ENCODE peak calls at places on chromosomes 6 and 20, in nine cellular contexts. D is RWPE1; Q is HCT116; M is AG04450; B is activated CD8-positive, alpha-beta T cell treated with anti-CD3 and anti-CD28 coated beads for 36 hours; H is ascending aorta; J is sigmoid colon; T is astrocyte of the cerebellum; W is progenitor cell of endocrine pancreas. X is an unnamed sample.

GRCh38 chr20:63759377-63759901 is 19.9 kb downstream of the SLC2A4RG start:
- DNase-seq in J (no peak), M (no peak), H (no peak), B (no peak), T (no peak), D (no peak), Q (no peak), W (no peak), X (no peak)

GRCh38 chr6:87243812-87244211 is 78.6 kb upstream of the SMIM8 start:
- DNase-seq in H (no peak), B (no peak), J (no peak), W (no peak), Q (no peak), D (no peak), T (no peak), M (no peak), X (no peak)

GRCh38 chr6:165662671-165663282 is at the start of gene PDE10A:
- DNase-seq in T (no peak), M (no peak), B (no peak), Q (no peak), H (no peak), W (peak), D (no peak), J (peak), X (no peak)

GRCh38 chr6:53484409-53485280 is 60.3 kb downstream of the GCLC start:
- DNase-seq in J (peak), H (no peak), B (peak), W (peak), Q (peak), D (peak), T (peak), M (no peak), X (no peak)

GRCh38 chr20:35870541-35871307 is 83.6 kb downstream of the SCAND1 start:
- DNase-seq in Q (no peak), T (no peak), D (peak), W (no peak), B (no peak), J (no peak), M (no peak), H (no peak), X (no peak)

GRCh38 chr6:10395171-10395945 is 19.5 kb downstream of the TFAP2A start:
- DNase-seq in T (no peak), M (no peak), W (no peak), H (no peak), B (no peak), Q (no peak), J (no peak), D (no peak), X (no peak)

GRCh38 chr20:51562334-51563140 is 20.0 kb upstream of the NFATC2 start:
- DNase-seq in M (peak), D (peak), J (peak), Q (peak), H (peak), T (peak), W (peak), B (peak), X (no peak)

GRCh38 chr6:152318278-152318677 is 318.9 kb downstream of the SYNE1 start:
- DNase-seq in J (no peak), Q (no peak), W (no peak), H (no peak), T (no peak), M (no peak), B (no peak), D (no peak), X (no peak)

GRCh38 chr20:58890454-58891075 is 38.0 kb downstream of the GNAS start:
- DNase-seq in J (peak), H (no peak), Q (no peak), B (peak), D (peak), M (no peak), W (peak), T (peak), X (peak)

GRCh38 chr6:46888578-46888977 is 33.2 kb downstream of the ADGRF5 start:
- DNase-seq in H (no peak), M (no peak), T (no peak), W (no peak), Q (no peak), D (peak), B (no peak), J (no peak), X (no peak)

GRCh38 chr20:63639093-63639860 is 12.4 kb upstream of the GMEB2 start:
- DNase-seq in J (no peak), W (no peak), M (no peak), Q (no peak), H (no peak), T (no peak), D (no peak), B (peak), X (no peak)

GRCh38 chr6:111781055-111781708 is 92.1 kb downstream of the FYN start:
- DNase-seq in D (peak), T (no peak), Q (no peak), W (no peak), J (no peak), B (no peak), H (no peak), M (no peak), X (no peak)

GRCh38 chr6:52020961-52021570 is 66.3 kb downstream of the PKHD1 start:
- DNase-seq in H (no peak), B (no peak), M (no peak), W (no peak), T (peak), J (no peak), D (peak), Q (peak), X (no peak)

GRCh38 chr20:37179671-37180524 is 550 bp upstream of the MROH8 start:
- DNase-seq in Q (no peak), W (no peak), H (no peak), B (peak), M (no peak), T (peak), J (no peak), D (peak), X (no peak)

GRCh38 chr6:166589334-166589731 is 2.9 kb upstream of the RAMACL start:
- DNase-seq in T (no peak), D (no peak), J (no peak), B (no peak), Q (no peak), H (no peak), W (no peak), M (no peak), X (no peak)

GRCh38 chr6:44672838-44673237 is 285.3 kb downstream of the CDC5L start:
- DNase-seq in Q (no peak), T (no peak), M (no peak), W (no peak), B (no peak), D (peak), H (no peak), J (no peak), X (no peak)

GRCh38 chr6:77879527-77879926 is 226.7 kb downstream of the MEI4 start:
- DNase-seq in B (no peak), D (no peak), W (no peak), H (no peak), J (no peak), Q (no peak), T (no peak), M (no peak), X (no peak)

GRCh38 chr6:44530209-44530909 is 142.9 kb downstream of the CDC5L start:
- DNase-seq in B (no peak), T (no peak), Q (no peak), W (no peak), D (no peak), H (no peak), M (no peak), J (no peak), X (no peak)

GRCh38 chr20:18360601-18361000 is 72.3 kb downstream of the ZNF133 start:
- DNase-seq in Q (no peak), B (no peak), W (no peak), J (no peak), T (no peak), M (no peak), H (no peak), D (peak), X (no peak)

GRCh38 chr6:45772886-45773285 is 242.8 kb downstream of the CLIC5 start:
- DNase-seq in T (no peak), D (no peak), M (no peak), Q (no peak), W (no peak), J (no peak), B (no peak), H (no peak), X (no peak)

GRCh38 chr6:1606533-1607235 is 3.0 kb upstream of the FOXC1 start:
- DNase-seq in H (peak), W (no peak), B (peak), D (no peak), M (no peak), Q (no peak), T (no peak), J (no peak), X (no peak)

GRCh38 chr6:81814365-81815109 is 62.1 kb upstream of the TENT5A start:
- DNase-seq in T (no peak), J (no peak), W (no peak), D (peak), Q (no peak), M (no peak), B (no peak), H (no peak), X (no peak)

GRCh38 chr6:170034294-170034693 is 256.6 kb downstream of the DLL1 start:
- DNase-seq in B (no peak), T (no peak), Q (no peak), D (no peak), H (no peak), M (no peak), W (no peak), J (peak), X (no peak)

GRCh38 chr6:14546036-14546435 is 428.5 kb downstream of the CD83 start:
- DNase-seq in D (no peak), J (no peak), H (no peak), Q (no peak), M (no peak), W (no peak), T (no peak), B (no peak), X (no peak)

GRCh38 chr6:134421496-134421895 is 103.6 kb upstream of the SGK1 start:
- DNase-seq in J (no peak), H (no peak), W (no peak), B (no peak), Q (no peak), M (no peak), T (no peak), D (no peak), X (no peak)

GRCh38 chr6:139108378-139108777 is 26.5 kb upstream of the HECA start:
- DNase-seq in T (no peak), W (no peak), B (no peak), J (no peak), M (no peak), Q (no peak), H (no peak), D (no peak), X (no peak)

GRCh38 chr6:139112561-139112960 is 22.3 kb upstream of the HECA start:
- DNase-seq in W (no peak), T (no peak), M (no peak), D (peak), B (no peak), H (no peak), Q (no peak), J (no peak), X (no peak)

GRCh38 chr6:139109558-139109957 is 25.3 kb upstream of the HECA start:
- DNase-seq in D (no peak), W (no peak), H (no peak), Q (peak), T (no peak), M (no peak), B (peak), J (no peak), X (no peak)

GRCh38 chr6:139112146-139112545 is 22.7 kb upstream of the HECA start:
- DNase-seq in T (no peak), Q (no peak), W (no peak), B (no peak), J (no peak), D (peak), M (no peak), H (no peak), X (no peak)

DNA sequence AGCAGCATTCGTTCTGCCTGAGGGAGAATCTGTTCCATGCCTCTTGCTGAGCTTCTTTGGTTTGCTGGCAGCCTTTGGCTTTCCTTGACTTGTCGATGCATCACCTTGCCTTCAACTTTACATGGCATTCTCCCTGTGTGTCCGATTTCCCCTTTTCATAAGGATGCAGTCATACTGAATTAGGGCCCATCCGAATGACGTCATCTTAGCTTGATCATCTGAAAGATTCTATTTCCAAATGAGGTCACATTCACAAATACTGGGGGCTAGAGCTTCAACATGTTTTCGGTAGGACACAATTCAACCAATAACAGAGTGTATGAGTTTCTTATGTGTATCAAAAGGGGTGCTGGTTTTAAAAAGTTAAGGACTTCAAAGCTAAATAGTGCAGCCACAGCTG is 27.8 kb upstream of the HECA start:
- DNase-seq in Q (no peak), T (no peak), W (no peak), B (no peak), H (no peak), D (no peak), M (no peak), J (no peak), X (no peak)
- TF ChIP-seq CTCF in Q (no peak), T (no peak), W (no peak), B (no peak), H (no peak), D (no peak), M (no peak), J (no peak), X (no peak)

DNA sequence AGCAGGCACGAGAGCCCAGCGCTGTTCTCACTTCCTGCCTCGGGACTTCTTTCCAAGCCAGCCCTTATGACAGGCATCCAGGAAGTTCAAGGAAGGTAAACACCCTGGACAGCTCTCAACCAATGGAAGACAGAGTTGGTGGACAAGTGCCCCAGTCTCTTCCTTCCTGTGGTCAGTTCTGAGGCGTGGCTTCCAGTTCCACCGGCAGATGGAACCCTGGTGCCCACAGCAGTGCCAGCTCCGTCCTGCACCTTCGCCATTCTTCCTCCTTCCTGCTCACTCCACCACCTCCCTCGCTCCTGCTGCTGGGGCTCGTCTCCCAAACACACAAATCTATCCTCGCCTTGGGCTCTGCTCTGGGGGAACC is 162.8 kb downstream of the GRM4 start:
- DNase-seq in B (no peak), M (no peak), D (no peak), W (no peak), Q (peak), J (peak), H (no peak), T (no peak), X (no peak)
- TF ChIP-seq CTCF in B (no peak), M (no peak), D (no peak), W (no peak), Q (peak), J (no peak), H (no peak), T (no peak), X (no peak)

GRCh38 chr6:18600236-18600635 is 213.1 kb downstream of the RNF144B start:
- DNase-seq in D (no peak), W (no peak), T (no peak), H (no peak), J (no peak), Q (no peak), M (no peak), B (no peak), X (no peak)

GRCh38 chr6:18601515-18602035 is 214.4 kb downstream of the RNF144B start:
- DNase-seq in H (no peak), Q (no peak), D (no peak), W (no peak), J (no peak), B (no peak), T (no peak), M (no peak), X (no peak)

GRCh38 chr6:18598865-18599264 is 211.7 kb downstream of the RNF144B start:
- DNase-seq in H (no peak), M (no peak), Q (no peak), J (no peak), D (no peak), W (no peak), B (no peak), T (no peak), X (no peak)

GRCh38 chr6:18595774-18596528 is 208.8 kb downstream of the RNF144B start:
- DNase-seq in M (peak), B (peak), J (peak), Q (peak), W (peak), H (no peak), D (peak), T (peak), X (peak)

DNA sequence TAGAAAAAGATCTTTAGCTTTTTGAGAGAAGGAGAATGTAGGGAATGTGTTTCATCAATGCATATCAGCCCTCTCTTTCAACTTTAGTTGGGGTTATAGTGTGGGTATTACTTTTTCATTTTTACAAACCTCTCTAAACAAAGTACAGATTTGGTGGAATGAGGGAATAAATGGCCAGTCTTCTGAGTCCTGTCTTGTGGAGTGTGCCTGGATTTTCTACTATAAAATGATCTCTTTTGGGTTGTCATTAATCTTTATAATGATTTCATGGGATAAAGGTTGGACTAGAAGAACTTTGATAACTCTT is 209.3 kb downstream of the RNF144B start:
- DNase-seq in Q (no peak), D (no peak), T (no peak), H (no peak), M (no peak), J (no peak), B (no peak), W (no peak), X (no peak)
- TF ChIP-seq CTCF in Q (no peak), D (peak), T (no peak), H (no peak), M (no peak), J (no peak), B (peak), W (no peak), X (no peak)

GRCh38 chr6:24568687-24569086 is 73.9 kb downstream of the ALDH5A1 start:
- DNase-seq in D (no peak), W (no peak), H (no peak), M (no peak), T (no peak), Q (no peak), B (no peak), J (no peak), X (no peak)

GRCh38 chr6:24565196-24565595 is 70.4 kb downstream of the ALDH5A1 start:
- DNase-seq in H (no peak), T (no peak), B (no peak), J (no peak), W (no peak), D (no peak), Q (no peak), M (no peak), X (no peak)

GRCh38 chr6:24558516-24558915 is 63.7 kb downstream of the ALDH5A1 start:
- DNase-seq in T (no peak), W (no peak), H (no peak), J (no peak), D (no peak), Q (no peak), M (no peak), B (no peak), X (no peak)

GRCh38 chr6:24566020-24566752 is 71.4 kb downstream of the ALDH5A1 start:
- DNase-seq in H (no peak), W (no peak), B (no peak), M (no peak), Q (no peak), T (no peak), J (no peak), D (no peak), X (no peak)

GRCh38 chr6:24564081-24564480 is 69.3 kb downstream of the ALDH5A1 start:
- DNase-seq in B (no peak), T (no peak), M (no peak), H (no peak), Q (no peak), J (no peak), W (no peak), D (no peak), X (no peak)
- TF ChIP-seq CTCF in B (no peak), T (no peak), M (no peak), H (no peak), Q (no peak), J (no peak), W (no peak), D (no peak), X (no peak)

GRCh38 chr6:42929088-42929927 is at the start of gene CNPY3:
- DNase-seq in T (peak), D (peak), W (peak), B (peak), J (peak), Q (peak), H (peak), M (peak), X (peak)
- TF ChIP-seq CTCF in T (no peak), D (no peak), W (no peak), B (no peak), J (no peak), Q (no peak), H (no peak), M (no peak), X (no peak)

GRCh38 chr20:2800590-2801458 is at the start of gene CPXM1:
- DNase-seq in H (no peak), D (no peak), T (no peak), Q (no peak), W (peak), B (peak), M (no peak), J (no peak), X (no peak)
- TF ChIP-seq CTCF in H (no peak), D (no peak), T (no peak), Q (no peak), W (peak), B (no peak), M (no peak), J (no peak), X (no peak)

GRCh38 chr6:11675610-11676009 is 103.0 kb downstream of the ADTRP start:
- DNase-seq in W (no peak), D (no peak), H (no peak), B (no peak), M (no peak), T (no peak), J (no peak), Q (no peak), X (no peak)
- TF ChIP-seq CTCF in W (no peak), D (no peak), H (no peak), B (peak), M (peak), T (no peak), J (no peak), Q (no peak), X (no peak)

DNA sequence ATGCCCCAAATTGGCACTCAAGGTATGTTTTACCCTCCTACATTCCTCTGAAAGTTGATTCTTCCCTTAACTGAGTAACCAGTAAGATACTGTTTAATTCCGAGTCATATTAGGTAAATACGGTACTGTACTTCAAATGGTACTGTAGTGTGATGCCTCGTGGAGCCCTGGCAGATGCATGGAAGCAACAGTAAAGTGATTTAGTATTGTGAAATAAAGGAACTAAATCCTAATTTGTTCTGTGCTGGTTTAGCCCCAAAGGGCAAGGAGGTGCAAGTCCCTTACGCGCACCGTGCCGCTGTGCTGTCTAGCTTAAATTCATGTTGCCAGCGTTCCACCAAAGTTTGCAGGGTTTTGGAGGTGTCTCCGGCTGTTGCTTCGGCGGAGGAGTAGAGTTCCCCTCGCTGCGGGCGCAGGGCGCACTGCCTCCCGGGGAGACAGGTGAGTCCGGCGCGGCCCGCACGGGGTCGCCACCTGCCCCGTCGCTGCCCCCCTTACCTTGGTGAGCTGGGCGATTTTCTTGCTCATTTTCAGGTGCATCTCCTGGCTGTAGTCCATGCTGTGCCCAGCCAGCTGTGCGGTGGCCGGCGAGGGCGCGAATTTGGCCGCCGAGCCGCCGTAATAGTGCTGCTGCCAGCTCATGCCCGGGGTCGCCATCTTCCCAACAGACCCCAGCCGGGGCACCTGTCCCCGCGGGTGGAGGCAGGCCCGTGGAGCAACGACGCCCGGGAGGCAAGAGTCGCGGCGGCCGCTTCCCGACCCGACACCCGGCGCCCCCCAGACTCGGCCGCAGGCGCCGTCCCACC is 618 bp downstream of the FAM184A start:
- DNase-seq in H (no peak), Q (no peak), T (no peak), B (peak), J (peak), W (peak), M (no peak), D (peak), X (no peak)
- TF ChIP-seq CTCF in H (peak), Q (no peak), T (no peak), B (peak), J (peak), W (peak), M (no peak), D (no peak), X (peak)

X was measured in D721Med.